ENCODE peak calls at places on chromosomes 13 and 19, in ten cellular contexts. W is smooth muscle cell of the brain vasculature; B is amniotic epithelial cell; A is Karpas-422; C is testis; L is activated CD4-positive, CD25-positive, alpha-beta regulatory T cell treated with anti-CD3 and anti-CD28 coated beads, Interleukin-2, amount 50 U/mL, for 16 hours; T is AG09319; X is iris pigment epithelial cell; D is HEK293T; I is stimulated activated CD8-positive, alpha-beta memory T cell treated with anti-CD3 and anti-CD28 coated beads, Interleukin-15, amount 100 ng/mL, for 1 hour. N is an unnamed sample.

GRCh38 chr19:784541-784940 is 12.7 kb upstream of the PTBP1 start:
- DNase-seq in W (no peak), B (no peak), A (no peak), C (no peak), L (no peak), T (no peak), X (no peak), D (no peak), I (no peak), N (no peak)

GRCh38 chr19:41299755-41300089 is 10.2 kb upstream of the CCDC97 start:
- DNase-seq in W (peak), B (peak), A (no peak), C (no peak), L (no peak), T (no peak), X (peak), D (no peak), I (no peak), N (peak)

GRCh38 chr13:53045110-53045509 is 16.5 kb downstream of the OLFM4 start:
- DNase-seq in W (no peak), B (no peak), A (no peak), C (no peak), L (no peak), T (no peak), X (no peak), D (no peak), I (no peak), N (no peak)

GRCh38 chr19:18764591-18765051 is 26.5 kb downstream of the COMP start:
- DNase-seq in W (no peak), B (no peak), A (no peak), C (no peak), L (no peak), T (no peak), X (no peak), D (no peak), I (no peak), N (no peak)

GRCh38 chr13:98144501-98145350 is 1.8 kb downstream of the FARP1 start:
- DNase-seq in W (no peak), B (peak), A (no peak), C (no peak), L (no peak), T (no peak), X (peak), D (peak), I (no peak), N (peak)

GRCh38 chr19:48963371-48964204 is 1.5 kb upstream of the FTL start:
- DNase-seq in W (no peak), B (peak), A (peak), C (peak), L (peak), T (no peak), X (peak), D (no peak), I (no peak), N (peak)

GRCh38 chr13:82305588-82305987 is 1576.7 kb downstream of the SLITRK1 start:
- DNase-seq in W (no peak), B (no peak), A (no peak), C (no peak), L (no peak), T (no peak), X (no peak), D (no peak), I (no peak), N (no peak)

GRCh38 chr13:74683411-74683810 is 549.2 kb upstream of the KLF12 start:
- DNase-seq in W (no peak), B (peak), A (peak), C (no peak), L (no peak), T (no peak), X (peak), D (no peak), I (no peak), N (no peak)

GRCh38 chr19:17673937-17674799 is 14.0 kb downstream of the UNC13A start:
- DNase-seq in W (no peak), B (no peak), A (no peak), C (no peak), L (no peak), T (no peak), X (no peak), D (no peak), I (no peak), N (no peak)

GRCh38 chr19:11767633-11768133 is 883 bp downstream of the ZNF441 start:
- DNase-seq in W (no peak), B (peak), A (peak), C (peak), L (no peak), T (no peak), X (peak), D (no peak), I (no peak), N (no peak)

GRCh38 chr13:44311011-44311481 is 62.6 kb upstream of the SERP2 start:
- DNase-seq in W (no peak), B (peak), A (no peak), C (no peak), L (no peak), T (no peak), X (peak), D (no peak), I (no peak), N (no peak)

GRCh38 chr19:13764821-13765394 is 586 bp downstream of the MRI1 start:
- DNase-seq in W (no peak), B (peak), A (peak), C (no peak), L (no peak), T (no peak), X (peak), D (no peak), I (no peak), N (no peak)

GRCh38 chr19:4067396-4068057 is 828 bp upstream of the ZBTB7A start:
- DNase-seq in W (no peak), B (no peak), A (no peak), C (no peak), L (no peak), T (no peak), X (no peak), D (no peak), I (no peak), N (no peak)

GRCh38 chr19:958967-959685 is 25.0 kb upstream of the WDR18 start:
- DNase-seq in W (no peak), B (peak), A (no peak), C (no peak), L (no peak), T (no peak), X (peak), D (no peak), I (no peak), N (no peak)

GRCh38 chr19:1672038-1672768 is 19.8 kb upstream of the TCF3 start:
- DNase-seq in W (no peak), B (peak), A (peak), C (peak), L (no peak), T (no peak), X (peak), D (peak), I (no peak), N (peak)

GRCh38 chr13:92259523-92259922 is 861.1 kb downstream of the GPC5 start:
- DNase-seq in W (no peak), B (no peak), A (no peak), C (no peak), L (no peak), T (no peak), X (no peak), D (no peak), I (no peak), N (no peak)

GRCh38 chr13:99540530-99540929 is 39.3 kb downstream of the TM9SF2 start:
- DNase-seq in W (no peak), B (peak), A (no peak), C (no peak), L (no peak), T (no peak), X (peak), D (no peak), I (no peak), N (no peak)

GRCh38 chr19:42275517-42275916 is 6.5 kb downstream of the CIC start:
- DNase-seq in W (no peak), B (no peak), A (no peak), C (no peak), L (no peak), T (no peak), X (no peak), D (no peak), I (no peak), N (no peak)